ENCODE peak calls at places on chromosome 15, in four cellular contexts. F is activated B cell treated with CpG ODN at 0.5 μM for 24 hours, Y is endodermal cell, R is B cell. K is an unnamed sample.

GRCh38 chr15:55858661-55859060 is 115.7 kb upstream of the PRTG start:
- DNase-seq in F (no peak), Y (no peak), R (no peak), K (no peak)

GRCh38 chr15:27670481-27670880 is 428.6 kb downstream of the OCA2 start:
- DNase-seq in F (no peak), Y (no peak), R (no peak), K (no peak)

GRCh38 chr15:55856506-55856905 is 113.6 kb upstream of the PRTG start:
- DNase-seq in F (no peak), Y (no peak), R (no peak), K (no peak)

GRCh38 chr15:42921049-42921731 is 612 bp upstream of the TTBK2 start:
- DNase-seq in F (peak), Y (no peak), R (no peak), K (no peak)

GRCh38 chr15:84982301-84982920 is 755 bp downstream of the PDE8A start:
- DNase-seq in F (peak), Y (peak), R (peak), K (no peak)

GRCh38 chr15:81758789-81759188 is 287.0 kb downstream of the MEX3B start:
- DNase-seq in F (no peak), Y (no peak), R (no peak), K (no peak)

GRCh38 chr15:48411971-48412591 is 80.9 kb downstream of the DUT start:
- DNase-seq in F (no peak), Y (no peak), R (no peak), K (no peak)

GRCh38 chr15:38758001-38758400 is 193.4 kb upstream of the RASGRP1 start:
- DNase-seq in F (no peak), Y (no peak), R (no peak), K (no peak)

GRCh38 chr15:72939855-72940631 is 112.2 kb upstream of the NEO1 start:
- DNase-seq in F (no peak), Y (peak), R (no peak), K (no peak)

GRCh38 chr15:80870366-80870765 is 91.2 kb downstream of the CEMIP start:
- DNase-seq in F (no peak), Y (no peak), R (no peak), K (no peak)

GRCh38 chr15:84868037-84868880 is 16.2 kb upstream of the SLC28A1 start:
- DNase-seq in F (no peak), Y (no peak), R (no peak), K (no peak)

GRCh38 chr15:100758554-100758953 is 121.1 kb upstream of the ALDH1A3 start:
- DNase-seq in F (no peak), Y (no peak), R (no peak), K (no peak)

GRCh38 chr15:69145694-69146492 is 14.5 kb upstream of the GLCE start:
- DNase-seq in F (no peak), Y (no peak), R (no peak), K (peak)

GRCh38 chr15:73694419-73694818 is 10.2 kb downstream of the CD276 start:
- DNase-seq in F (no peak), Y (no peak), R (no peak), K (no peak)

GRCh38 chr15:52483712-52484111 is 45.0 kb downstream of the MYO5A start:
- DNase-seq in F (no peak), Y (no peak), R (no peak), K (no peak)

GRCh38 chr15:39344662-39345141 is 236.2 kb upstream of the THBS1 start:
- DNase-seq in F (no peak), Y (no peak), R (no peak), K (no peak)

GRCh38 chr15:64987136-64987535 is 2.6 kb downstream of the SPG21 start:
- DNase-seq in F (no peak), Y (no peak), R (no peak), K (no peak)

GRCh38 chr15:38377547-38378161 is 76.3 kb upstream of the FAM98B start:
- DNase-seq in F (no peak), Y (no peak), R (no peak), K (no peak)

GRCh38 chr15:32952062-32952461 is 234.3 kb downstream of the GREM1 start:
- DNase-seq in F (no peak), Y (no peak), R (no peak), K (no peak)

GRCh38 chr15:64527263-64527984 is 67.0 kb downstream of the ZNF609 start:
- DNase-seq in F (no peak), Y (no peak), R (no peak), K (no peak)

GRCh38 chr15:27483124-27483523 is 512.1 kb downstream of the GABRG3 start:
- DNase-seq in F (no peak), Y (no peak), R (no peak), K (no peak)

GRCh38 chr15:92901053-92901761 is 1.1 kb downstream of the CHD2 start:
- DNase-seq in F (no peak), Y (no peak), R (no peak), K (no peak)

GRCh38 chr15:95325763-95326688 is 1004.5 kb upstream of the NR2F2 start:
- DNase-seq in F (no peak), Y (no peak), R (no peak), K (no peak)

GRCh38 chr15:78507831-78508160 is 419 bp downstream of the HYKK start:
- DNase-seq in F (no peak), Y (no peak), R (no peak), K (peak)
- TF ChIP-seq CTCF in F (no peak), Y (no peak), R (no peak), K (no peak)

GRCh38 chr15:44199393-44199792 is 4.3 kb upstream of the FRMD5 start:
- DNase-seq in F (no peak), Y (no peak), R (no peak), K (no peak)

GRCh38 chr15:44193651-44194396 is 1.2 kb downstream of the FRMD5 start:
- DNase-seq in F (no peak), Y (peak), R (peak), K (no peak)

GRCh38 chr15:44194397-44195150 is 497 bp downstream of the FRMD5 start:
- DNase-seq in F (peak), Y (no peak), R (peak), K (peak)

GRCh38 chr15:44195151-44195740 is at the start of gene FRMD5:
- DNase-seq in F (peak), Y (peak), R (peak), K (peak)
- TF ChIP-seq CTCF in F (no peak), Y (peak), R (no peak), K (peak)

GRCh38 chr15:99410477-99410876 is 155.3 kb upstream of the MEF2A start:
- DNase-seq in F (no peak), Y (no peak), R (no peak), K (no peak)

GRCh38 chr15:99409560-99409959 is 156.2 kb upstream of the MEF2A start:
- DNase-seq in F (no peak), Y (no peak), R (no peak), K (no peak)

GRCh38 chr15:99407716-99408115 is 156.4 kb downstream of the LRRC28 start:
- DNase-seq in F (no peak), Y (no peak), R (no peak), K (no peak)

GRCh38 chr15:99408236-99409096 is 157.2 kb downstream of the LRRC28 start:
- DNase-seq in F (no peak), Y (no peak), R (no peak), K (peak)

DNA sequence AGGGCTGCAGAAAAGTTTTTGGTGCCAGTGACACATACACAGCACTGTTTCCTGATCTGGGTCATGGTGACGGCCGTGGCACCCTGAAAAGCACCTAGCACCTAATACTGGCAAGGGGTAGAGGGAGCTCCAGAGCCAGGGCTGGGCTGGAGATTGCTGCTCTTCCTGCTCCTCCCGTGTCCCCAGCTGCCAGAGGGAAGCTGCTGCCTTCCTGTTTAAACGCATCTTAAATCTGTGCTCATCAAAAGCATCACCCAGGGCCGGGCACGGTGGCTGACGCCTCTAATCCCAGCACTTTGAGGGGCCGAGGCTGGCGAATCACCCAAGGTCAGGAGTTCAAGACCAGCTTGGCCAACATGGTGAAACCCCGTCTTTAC is 156.7 kb upstream of the MEF2A start:
- DNase-seq in F (no peak), Y (peak), R (peak), K (peak)
- TF ChIP-seq CTCF in F (no peak), Y (peak), R (no peak), K (no peak)

GRCh38 chr15:45134046-45134445 is 4.3 kb downstream of the DUOX1 start:
- DNase-seq in F (no peak), Y (no peak), R (no peak), K (no peak)

GRCh38 chr15:45133561-45133920 is 3.7 kb downstream of the DUOX1 start:
- DNase-seq in F (no peak), Y (no peak), R (no peak), K (peak)

GRCh38 chr15:45132844-45133560 is 3.2 kb downstream of the DUOX1 start:
- DNase-seq in F (no peak), Y (no peak), R (no peak), K (no peak)

GRCh38 chr15:45136378-45136764 is 6.6 kb downstream of the DUOX1 start:
- DNase-seq in F (no peak), Y (peak), R (peak), K (no peak)

GRCh38 chr15:45134682-45135604 is 5.1 kb downstream of the DUOX1 start:
- DNase-seq in F (no peak), Y (peak), R (peak), K (no peak)
- TF ChIP-seq CTCF in F (no peak), Y (peak), R (no peak), K (no peak)

GRCh38 chr15:76057332-76058000 is 2.3 kb upstream of the TMEM266 start:
- DNase-seq in F (no peak), Y (peak), R (peak), K (peak)

GRCh38 chr15:76060098-76060989 is 559 bp downstream of the TMEM266 start:
- DNase-seq in F (peak), Y (no peak), R (peak), K (no peak)

GRCh38 chr15:76056931-76057330 is 2.9 kb upstream of the TMEM266 start:
- DNase-seq in F (no peak), Y (no peak), R (peak), K (no peak)

GRCh38 chr15:76059320-76060097 is at the start of gene TMEM266:
- DNase-seq in F (peak), Y (peak), R (peak), K (peak)

GRCh38 chr15:76058714-76059319 is 968 bp upstream of the TMEM266 start:
- DNase-seq in F (no peak), Y (peak), R (peak), K (no peak)
- TF ChIP-seq CTCF in F (no peak), Y (no peak), R (no peak), K (no peak)

DNA sequence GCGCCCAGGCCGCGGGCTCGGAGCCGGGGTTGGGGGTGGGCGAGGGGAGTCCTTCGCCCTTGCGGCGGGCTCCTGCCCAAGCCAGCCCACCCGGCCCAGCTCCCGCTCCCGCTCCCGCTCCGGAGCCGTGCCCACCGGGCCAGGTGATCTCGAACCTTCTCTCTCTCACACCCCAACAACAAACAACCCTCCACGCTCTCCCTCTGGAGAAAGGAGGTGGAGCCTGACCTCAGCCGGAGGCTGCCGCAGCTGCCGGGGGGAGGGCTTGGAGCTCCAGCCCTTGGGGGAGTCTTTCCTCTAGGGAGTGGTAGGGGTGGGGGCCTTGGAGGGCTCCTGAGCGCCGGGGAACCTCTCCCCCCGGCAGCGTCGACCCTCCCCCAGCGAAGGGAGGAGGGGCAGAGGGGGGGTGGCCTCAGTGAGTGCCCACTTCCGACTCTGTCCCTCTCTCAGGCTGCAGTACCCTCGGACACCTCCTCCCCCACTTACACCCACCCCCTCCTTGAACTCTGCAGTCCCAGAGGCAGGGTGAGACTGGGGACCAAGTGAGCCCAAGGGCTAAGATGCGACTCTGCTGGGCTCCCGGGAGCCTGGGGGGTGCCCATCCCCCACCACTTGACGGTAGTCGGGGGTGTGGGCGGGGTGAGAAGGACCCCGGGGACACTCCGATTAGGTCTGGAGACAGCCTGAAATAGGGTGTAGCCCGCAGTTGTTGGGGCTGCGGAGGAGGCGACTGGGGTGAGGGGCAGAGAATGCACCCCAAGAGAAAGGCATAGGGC is 4.4 kb upstream of the BAHD1 start:
- DNase-seq in F (peak), Y (peak), R (peak), K (no peak)
- TF ChIP-seq CTCF in F (no peak), Y (peak), R (no peak), K (no peak)

DNA sequence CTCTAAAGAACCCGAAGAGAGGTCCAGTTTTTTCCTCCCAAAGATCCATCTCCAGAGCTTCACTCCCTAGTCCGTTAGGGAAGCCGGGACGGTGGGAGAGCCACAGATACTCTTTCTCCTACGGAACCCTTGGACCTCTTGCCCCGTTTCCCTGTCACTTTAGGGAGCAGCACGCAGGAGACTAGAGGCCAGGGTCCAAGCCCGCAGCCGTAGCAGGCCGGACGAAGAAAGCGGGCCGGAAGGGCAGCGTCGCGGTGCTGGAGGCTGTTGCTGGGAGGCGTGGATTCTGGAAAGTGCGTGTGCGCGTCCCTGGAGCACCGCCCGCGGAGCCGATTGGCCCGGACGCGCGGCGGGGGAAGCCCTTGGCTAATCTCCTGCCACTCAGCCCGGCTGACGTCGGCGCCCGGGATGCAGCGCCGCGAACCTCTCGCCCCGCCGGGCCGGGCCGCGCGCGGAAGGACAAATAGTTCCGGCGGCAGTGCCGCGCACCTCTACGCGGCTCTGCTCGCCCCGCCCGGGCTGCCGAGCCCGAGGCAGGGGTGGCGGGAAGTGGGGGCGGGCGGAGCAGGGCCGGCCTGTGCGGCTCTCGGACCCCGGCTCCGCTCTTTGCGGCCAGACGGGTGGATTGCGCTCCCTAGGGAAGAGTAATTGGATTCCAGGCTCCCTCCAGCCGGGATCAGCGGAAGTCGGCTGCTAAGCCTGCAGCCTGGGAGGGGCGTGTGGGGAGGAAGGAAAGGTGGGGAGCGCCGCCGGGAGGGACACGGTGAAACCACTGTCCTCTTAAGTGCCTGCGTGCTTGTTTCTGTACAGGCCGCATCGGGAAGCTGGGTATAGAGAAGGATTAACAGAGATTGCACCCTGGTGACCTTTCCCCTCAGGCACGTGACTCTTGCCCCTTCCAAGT is 31.3 kb upstream of the TCF12 start:
- DNase-seq in F (peak), Y (peak), R (peak), K (peak)
- TF ChIP-seq CTCF in F (no peak), Y (no peak), R (no peak), K (no peak)